ENCODE peak calls at places on chromosomes 12 and 14, in seven cellular contexts. One of them, this sample, is unnamed.

GRCh38 chr14:62087191-62087590 is 325.0 kb downstream of the SNAPC1 start:
- DNase-seq in activated naive CD4-positive, alpha-beta T cell treated with anti-CD3 and anti-CD28 coated beads, Interleukin-2, amount 10 ng/mL, durations not matched to agents 7 days and 5 days: no peak
- DNase-seq in AG09319: no peak
- DNase-seq in Right ventricle myocardium superior: no peak
- DNase-seq in GM06990: no peak
- DNase-seq in stimulated activated CD4-positive, alpha-beta T cell treated with anti-CD3 and anti-CD28 coated beads, TNF-alpha, amount 100 ng/mL, for 24 hours: no peak
- DNase-seq in naive thymus-derived CD8-positive, alpha-beta T cell: no peak
- DNase-seq in this sample: no peak

GRCh38 chr12:58583541-58583940 is 336.8 kb downstream of the LRIG3 start:
- DNase-seq in AG09319: peak
- DNase-seq in Right ventricle myocardium superior: no peak
- DNase-seq in naive thymus-derived CD8-positive, alpha-beta T cell: no peak
- DNase-seq in GM06990: no peak
- DNase-seq in stimulated activated CD4-positive, alpha-beta T cell treated with anti-CD3 and anti-CD28 coated beads, TNF-alpha, amount 100 ng/mL, for 24 hours: no peak
- DNase-seq in activated naive CD4-positive, alpha-beta T cell treated with anti-CD3 and anti-CD28 coated beads, Interleukin-2, amount 10 ng/mL, durations not matched to agents 7 days and 5 days: no peak
- DNase-seq in this sample: peak

GRCh38 chr12:89345830-89346740 is 6.2 kb downstream of the DUSP6 start:
- DNase-seq in GM06990: peak
- DNase-seq in stimulated activated CD4-positive, alpha-beta T cell treated with anti-CD3 and anti-CD28 coated beads, TNF-alpha, amount 100 ng/mL, for 24 hours: no peak
- DNase-seq in naive thymus-derived CD8-positive, alpha-beta T cell: no peak
- DNase-seq in activated naive CD4-positive, alpha-beta T cell treated with anti-CD3 and anti-CD28 coated beads, Interleukin-2, amount 10 ng/mL, durations not matched to agents 7 days and 5 days: peak
- DNase-seq in AG09319: no peak
- DNase-seq in Right ventricle myocardium superior: peak
- DNase-seq in this sample: peak

GRCh38 chr14:67722293-67722692 is 20.6 kb downstream of the RDH12 start:
- DNase-seq in activated naive CD4-positive, alpha-beta T cell treated with anti-CD3 and anti-CD28 coated beads, Interleukin-2, amount 10 ng/mL, durations not matched to agents 7 days and 5 days: no peak
- DNase-seq in naive thymus-derived CD8-positive, alpha-beta T cell: no peak
- DNase-seq in Right ventricle myocardium superior: peak
- DNase-seq in AG09319: no peak
- DNase-seq in stimulated activated CD4-positive, alpha-beta T cell treated with anti-CD3 and anti-CD28 coated beads, TNF-alpha, amount 100 ng/mL, for 24 hours: no peak
- DNase-seq in GM06990: no peak
- DNase-seq in this sample: peak

GRCh38 chr14:26602902-26603301 is 5.1 kb upstream of the NOVA1 start:
- DNase-seq in activated naive CD4-positive, alpha-beta T cell treated with anti-CD3 and anti-CD28 coated beads, Interleukin-2, amount 10 ng/mL, durations not matched to agents 7 days and 5 days: no peak
- DNase-seq in stimulated activated CD4-positive, alpha-beta T cell treated with anti-CD3 and anti-CD28 coated beads, TNF-alpha, amount 100 ng/mL, for 24 hours: no peak
- DNase-seq in GM06990: no peak
- DNase-seq in AG09319: no peak
- DNase-seq in Right ventricle myocardium superior: no peak
- DNase-seq in naive thymus-derived CD8-positive, alpha-beta T cell: no peak
- DNase-seq in this sample: no peak

GRCh38 chr12:120702629-120703028 is 7.6 kb upstream of the UNC119B start:
- DNase-seq in GM06990: no peak
- DNase-seq in activated naive CD4-positive, alpha-beta T cell treated with anti-CD3 and anti-CD28 coated beads, Interleukin-2, amount 10 ng/mL, durations not matched to agents 7 days and 5 days: no peak
- DNase-seq in Right ventricle myocardium superior: no peak
- DNase-seq in stimulated activated CD4-positive, alpha-beta T cell treated with anti-CD3 and anti-CD28 coated beads, TNF-alpha, amount 100 ng/mL, for 24 hours: no peak
- DNase-seq in AG09319: no peak
- DNase-seq in naive thymus-derived CD8-positive, alpha-beta T cell: no peak
- DNase-seq in this sample: peak

GRCh38 chr14:105250986-105251385 is 2.7 kb downstream of the BTBD6 start:
- DNase-seq in activated naive CD4-positive, alpha-beta T cell treated with anti-CD3 and anti-CD28 coated beads, Interleukin-2, amount 10 ng/mL, durations not matched to agents 7 days and 5 days: no peak
- DNase-seq in Right ventricle myocardium superior: no peak
- DNase-seq in stimulated activated CD4-positive, alpha-beta T cell treated with anti-CD3 and anti-CD28 coated beads, TNF-alpha, amount 100 ng/mL, for 24 hours: no peak
- DNase-seq in naive thymus-derived CD8-positive, alpha-beta T cell: no peak
- DNase-seq in AG09319: no peak
- DNase-seq in GM06990: no peak
- DNase-seq in this sample: no peak

GRCh38 chr12:131987552-131987951 is 37.8 kb downstream of the EP400 start:
- DNase-seq in naive thymus-derived CD8-positive, alpha-beta T cell: no peak
- DNase-seq in stimulated activated CD4-positive, alpha-beta T cell treated with anti-CD3 and anti-CD28 coated beads, TNF-alpha, amount 100 ng/mL, for 24 hours: no peak
- DNase-seq in GM06990: no peak
- DNase-seq in AG09319: no peak
- DNase-seq in Right ventricle myocardium superior: no peak
- DNase-seq in activated naive CD4-positive, alpha-beta T cell treated with anti-CD3 and anti-CD28 coated beads, Interleukin-2, amount 10 ng/mL, durations not matched to agents 7 days and 5 days: no peak
- DNase-seq in this sample: no peak

GRCh38 chr14:97388408-97388807 is 591.2 kb downstream of the VRK1 start:
- DNase-seq in AG09319: no peak
- DNase-seq in GM06990: no peak
- DNase-seq in Right ventricle myocardium superior: no peak
- DNase-seq in stimulated activated CD4-positive, alpha-beta T cell treated with anti-CD3 and anti-CD28 coated beads, TNF-alpha, amount 100 ng/mL, for 24 hours: no peak
- DNase-seq in naive thymus-derived CD8-positive, alpha-beta T cell: no peak
- DNase-seq in activated naive CD4-positive, alpha-beta T cell treated with anti-CD3 and anti-CD28 coated beads, Interleukin-2, amount 10 ng/mL, durations not matched to agents 7 days and 5 days: no peak
- DNase-seq in this sample: no peak

GRCh38 chr12:13033266-13033875 is 10.8 kb upstream of the FAM234B start:
- DNase-seq in naive thymus-derived CD8-positive, alpha-beta T cell: no peak
- DNase-seq in activated naive CD4-positive, alpha-beta T cell treated with anti-CD3 and anti-CD28 coated beads, Interleukin-2, amount 10 ng/mL, durations not matched to agents 7 days and 5 days: no peak
- DNase-seq in GM06990: no peak
- DNase-seq in stimulated activated CD4-positive, alpha-beta T cell treated with anti-CD3 and anti-CD28 coated beads, TNF-alpha, amount 100 ng/mL, for 24 hours: no peak
- DNase-seq in AG09319: no peak
- DNase-seq in Right ventricle myocardium superior: no peak
- DNase-seq in this sample: no peak

GRCh38 chr12:108516511-108517275 is 1.6 kb downstream of the FICD start:
- DNase-seq in AG09319: no peak
- DNase-seq in Right ventricle myocardium superior: no peak
- DNase-seq in stimulated activated CD4-positive, alpha-beta T cell treated with anti-CD3 and anti-CD28 coated beads, TNF-alpha, amount 100 ng/mL, for 24 hours: no peak
- DNase-seq in naive thymus-derived CD8-positive, alpha-beta T cell: no peak
- DNase-seq in GM06990: no peak
- DNase-seq in activated naive CD4-positive, alpha-beta T cell treated with anti-CD3 and anti-CD28 coated beads, Interleukin-2, amount 10 ng/mL, durations not matched to agents 7 days and 5 days: no peak
- DNase-seq in this sample: no peak

GRCh38 chr14:75343914-75344313 is 65.3 kb downstream of the FOS start:
- DNase-seq in Right ventricle myocardium superior: no peak
- DNase-seq in activated naive CD4-positive, alpha-beta T cell treated with anti-CD3 and anti-CD28 coated beads, Interleukin-2, amount 10 ng/mL, durations not matched to agents 7 days and 5 days: no peak
- DNase-seq in stimulated activated CD4-positive, alpha-beta T cell treated with anti-CD3 and anti-CD28 coated beads, TNF-alpha, amount 100 ng/mL, for 24 hours: no peak
- DNase-seq in AG09319: no peak
- DNase-seq in GM06990: no peak
- DNase-seq in naive thymus-derived CD8-positive, alpha-beta T cell: no peak
- DNase-seq in this sample: no peak

GRCh38 chr12:113873741-113874140 is 92.4 kb downstream of the RBM19 start:
- DNase-seq in GM06990: no peak
- DNase-seq in AG09319: no peak
- DNase-seq in naive thymus-derived CD8-positive, alpha-beta T cell: no peak
- DNase-seq in stimulated activated CD4-positive, alpha-beta T cell treated with anti-CD3 and anti-CD28 coated beads, TNF-alpha, amount 100 ng/mL, for 24 hours: no peak
- DNase-seq in Right ventricle myocardium superior: no peak
- DNase-seq in activated naive CD4-positive, alpha-beta T cell treated with anti-CD3 and anti-CD28 coated beads, Interleukin-2, amount 10 ng/mL, durations not matched to agents 7 days and 5 days: no peak
- DNase-seq in this sample: no peak

GRCh38 chr12:110687770-110688169 is 1.1 kb downstream of the HVCN1 start:
- DNase-seq in Right ventricle myocardium superior: no peak
- DNase-seq in naive thymus-derived CD8-positive, alpha-beta T cell: no peak
- DNase-seq in GM06990: no peak
- DNase-seq in stimulated activated CD4-positive, alpha-beta T cell treated with anti-CD3 and anti-CD28 coated beads, TNF-alpha, amount 100 ng/mL, for 24 hours: no peak
- DNase-seq in AG09319: no peak
- DNase-seq in activated naive CD4-positive, alpha-beta T cell treated with anti-CD3 and anti-CD28 coated beads, Interleukin-2, amount 10 ng/mL, durations not matched to agents 7 days and 5 days: no peak
- DNase-seq in this sample: no peak

GRCh38 chr12:46406352-46407027 is 33.9 kb upstream of the SLC38A2 start:
- DNase-seq in GM06990: no peak
- DNase-seq in activated naive CD4-positive, alpha-beta T cell treated with anti-CD3 and anti-CD28 coated beads, Interleukin-2, amount 10 ng/mL, durations not matched to agents 7 days and 5 days: no peak
- DNase-seq in stimulated activated CD4-positive, alpha-beta T cell treated with anti-CD3 and anti-CD28 coated beads, TNF-alpha, amount 100 ng/mL, for 24 hours: no peak
- DNase-seq in Right ventricle myocardium superior: no peak
- DNase-seq in AG09319: no peak
- DNase-seq in naive thymus-derived CD8-positive, alpha-beta T cell: no peak
- DNase-seq in this sample: no peak

GRCh38 chr14:47389520-47389919 is 285.9 kb downstream of the MDGA2 start:
- DNase-seq in naive thymus-derived CD8-positive, alpha-beta T cell: no peak
- DNase-seq in GM06990: no peak
- DNase-seq in AG09319: no peak
- DNase-seq in Right ventricle myocardium superior: no peak
- DNase-seq in activated naive CD4-positive, alpha-beta T cell treated with anti-CD3 and anti-CD28 coated beads, Interleukin-2, amount 10 ng/mL, durations not matched to agents 7 days and 5 days: no peak
- DNase-seq in stimulated activated CD4-positive, alpha-beta T cell treated with anti-CD3 and anti-CD28 coated beads, TNF-alpha, amount 100 ng/mL, for 24 hours: no peak
- DNase-seq in this sample: no peak

GRCh38 chr12:91105807-91106206 is 5.5 kb downstream of the LUM start:
- DNase-seq in Right ventricle myocardium superior: no peak
- DNase-seq in stimulated activated CD4-positive, alpha-beta T cell treated with anti-CD3 and anti-CD28 coated beads, TNF-alpha, amount 100 ng/mL, for 24 hours: no peak
- DNase-seq in GM06990: no peak
- DNase-seq in activated naive CD4-positive, alpha-beta T cell treated with anti-CD3 and anti-CD28 coated beads, Interleukin-2, amount 10 ng/mL, durations not matched to agents 7 days and 5 days: no peak
- DNase-seq in AG09319: no peak
- DNase-seq in naive thymus-derived CD8-positive, alpha-beta T cell: no peak
- DNase-seq in this sample: no peak

GRCh38 chr12:65663648-65664047 is 160.6 kb upstream of the HMGA2 start:
- DNase-seq in AG09319: no peak
- DNase-seq in stimulated activated CD4-positive, alpha-beta T cell treated with anti-CD3 and anti-CD28 coated beads, TNF-alpha, amount 100 ng/mL, for 24 hours: no peak
- DNase-seq in Right ventricle myocardium superior: no peak
- DNase-seq in GM06990: no peak
- DNase-seq in naive thymus-derived CD8-positive, alpha-beta T cell: no peak
- DNase-seq in activated naive CD4-positive, alpha-beta T cell treated with anti-CD3 and anti-CD28 coated beads, Interleukin-2, amount 10 ng/mL, durations not matched to agents 7 days and 5 days: no peak
- DNase-seq in this sample: no peak

GRCh38 chr12:510071-510825 is 50.5 kb downstream of the B4GALNT3 start:
- DNase-seq in naive thymus-derived CD8-positive, alpha-beta T cell: no peak
- DNase-seq in GM06990: no peak
- DNase-seq in activated naive CD4-positive, alpha-beta T cell treated with anti-CD3 and anti-CD28 coated beads, Interleukin-2, amount 10 ng/mL, durations not matched to agents 7 days and 5 days: no peak
- DNase-seq in stimulated activated CD4-positive, alpha-beta T cell treated with anti-CD3 and anti-CD28 coated beads, TNF-alpha, amount 100 ng/mL, for 24 hours: no peak
- DNase-seq in AG09319: no peak
- DNase-seq in Right ventricle myocardium superior: no peak
- DNase-seq in this sample: peak

GRCh38 chr14:32306549-32306948 is 22.5 kb upstream of the AKAP6 start:
- DNase-seq in GM06990: no peak
- DNase-seq in naive thymus-derived CD8-positive, alpha-beta T cell: no peak
- DNase-seq in stimulated activated CD4-positive, alpha-beta T cell treated with anti-CD3 and anti-CD28 coated beads, TNF-alpha, amount 100 ng/mL, for 24 hours: no peak
- DNase-seq in Right ventricle myocardium superior: no peak
- DNase-seq in AG09319: no peak
- DNase-seq in activated naive CD4-positive, alpha-beta T cell treated with anti-CD3 and anti-CD28 coated beads, Interleukin-2, amount 10 ng/mL, durations not matched to agents 7 days and 5 days: no peak
- DNase-seq in this sample: no peak

GRCh38 chr12:129911437-129912049 is 7.7 kb upstream of the TMEM132D start:
- DNase-seq in naive thymus-derived CD8-positive, alpha-beta T cell: no peak
- DNase-seq in activated naive CD4-positive, alpha-beta T cell treated with anti-CD3 and anti-CD28 coated beads, Interleukin-2, amount 10 ng/mL, durations not matched to agents 7 days and 5 days: peak
- DNase-seq in Right ventricle myocardium superior: peak
- DNase-seq in GM06990: no peak
- DNase-seq in stimulated activated CD4-positive, alpha-beta T cell treated with anti-CD3 and anti-CD28 coated beads, TNF-alpha, amount 100 ng/mL, for 24 hours: no peak
- DNase-seq in AG09319: no peak
- DNase-seq in this sample: peak

GRCh38 chr14:77561881-77562280 is 54.6 kb downstream of the SPTLC2 start:
- DNase-seq in stimulated activated CD4-positive, alpha-beta T cell treated with anti-CD3 and anti-CD28 coated beads, TNF-alpha, amount 100 ng/mL, for 24 hours: no peak
- DNase-seq in Right ventricle myocardium superior: no peak
- DNase-seq in AG09319: no peak
- DNase-seq in GM06990: no peak
- DNase-seq in activated naive CD4-positive, alpha-beta T cell treated with anti-CD3 and anti-CD28 coated beads, Interleukin-2, amount 10 ng/mL, durations not matched to agents 7 days and 5 days: no peak
- DNase-seq in naive thymus-derived CD8-positive, alpha-beta T cell: no peak
- DNase-seq in this sample: no peak

GRCh38 chr14:77200406-77200985 is 18.9 kb downstream of the TMEM63C start:
- DNase-seq in activated naive CD4-positive, alpha-beta T cell treated with anti-CD3 and anti-CD28 coated beads, Interleukin-2, amount 10 ng/mL, durations not matched to agents 7 days and 5 days: no peak
- DNase-seq in stimulated activated CD4-positive, alpha-beta T cell treated with anti-CD3 and anti-CD28 coated beads, TNF-alpha, amount 100 ng/mL, for 24 hours: no peak
- DNase-seq in AG09319: no peak
- DNase-seq in GM06990: no peak
- DNase-seq in Right ventricle myocardium superior: no peak
- DNase-seq in naive thymus-derived CD8-positive, alpha-beta T cell: no peak
- DNase-seq in this sample: no peak

GRCh38 chr14:22613091-22613695 is 15.1 kb downstream of the ABHD4 start:
- DNase-seq in stimulated activated CD4-positive, alpha-beta T cell treated with anti-CD3 and anti-CD28 coated beads, TNF-alpha, amount 100 ng/mL, for 24 hours: no peak
- DNase-seq in AG09319: no peak
- DNase-seq in GM06990: no peak
- DNase-seq in activated naive CD4-positive, alpha-beta T cell treated with anti-CD3 and anti-CD28 coated beads, Interleukin-2, amount 10 ng/mL, durations not matched to agents 7 days and 5 days: no peak
- DNase-seq in naive thymus-derived CD8-positive, alpha-beta T cell: no peak
- DNase-seq in Right ventricle myocardium superior: no peak
- DNase-seq in this sample: no peak

GRCh38 chr14:72888202-72888601 is 5.7 kb downstream of the DPF3 start:
- DNase-seq in GM06990: no peak
- DNase-seq in activated naive CD4-positive, alpha-beta T cell treated with anti-CD3 and anti-CD28 coated beads, Interleukin-2, amount 10 ng/mL, durations not matched to agents 7 days and 5 days: no peak
- DNase-seq in stimulated activated CD4-positive, alpha-beta T cell treated with anti-CD3 and anti-CD28 coated beads, TNF-alpha, amount 100 ng/mL, for 24 hours: no peak
- DNase-seq in AG09319: no peak
- DNase-seq in naive thymus-derived CD8-positive, alpha-beta T cell: no peak
- DNase-seq in Right ventricle myocardium superior: no peak
- DNase-seq in this sample: no peak

This sample was measured in body of pancreas.